ENCODE peak calls at places on chromosome 1, in ten cellular contexts. F, R, C, Q, L, J, M, K, A and G are unnamed samples.

GRCh38 chr1:231420959-231421615 is 1.0 kb downstream of the EGLN1 start:
- DNase-seq in F (peak), R (no peak), C (peak), Q (peak), L (no peak), J (peak), M (peak), K (peak), A (peak), G (peak)

GRCh38 chr1:5250336-5250735 is 595.9 kb downstream of the AJAP1 start:
- DNase-seq in F (no peak), R (no peak), C (no peak), Q (no peak), L (no peak), J (no peak), M (no peak), K (no peak), A (no peak), G (no peak)

GRCh38 chr1:46719689-46720088 is 775 bp upstream of the EFCAB14 start:
- DNase-seq in F (no peak), R (no peak), C (no peak), Q (no peak), L (no peak), J (no peak), M (no peak), K (peak), A (no peak), G (peak)

GRCh38 chr1:92029241-92029922 is 403 bp upstream of the EPHX4 start:
- DNase-seq in F (no peak), R (no peak), C (no peak), Q (no peak), L (no peak), J (no peak), M (no peak), K (no peak), A (no peak), G (no peak)

GRCh38 chr1:79646885-79647284 is 640.4 kb upstream of the ADGRL4 start:
- DNase-seq in F (no peak), R (no peak), C (no peak), Q (no peak), L (no peak), J (no peak), M (no peak), K (no peak), A (no peak), G (no peak)

GRCh38 chr1:109937738-109938137 is 27.1 kb downstream of the CSF1 start:
- DNase-seq in F (no peak), R (no peak), C (no peak), Q (no peak), L (no peak), J (no peak), M (no peak), K (no peak), A (no peak), G (no peak)

GRCh38 chr1:113396102-113396501 is 5.8 kb downstream of the MAGI3 start:
- DNase-seq in F (no peak), R (no peak), C (no peak), Q (no peak), L (no peak), J (no peak), M (no peak), K (no peak), A (no peak), G (no peak)

GRCh38 chr1:47738560-47739182 is 258.5 kb downstream of the TRABD2B start:
- DNase-seq in F (no peak), R (peak), C (peak), Q (peak), L (no peak), J (no peak), M (no peak), K (peak), A (peak), G (peak)

GRCh38 chr1:155241069-155241679 is 14.1 kb downstream of the ENTREP3 start:
- DNase-seq in F (peak), R (peak), C (peak), Q (peak), L (peak), J (no peak), M (peak), K (peak), A (peak), G (peak)

GRCh38 chr1:206725053-206725963 is 40.6 kb downstream of the MAPKAPK2 start:
- DNase-seq in F (peak), R (peak), C (peak), Q (peak), L (no peak), J (no peak), M (peak), K (peak), A (peak), G (peak)

GRCh38 chr1:179012033-179012432 is 13.7 kb upstream of the FAM20B start:
- DNase-seq in F (no peak), R (no peak), C (no peak), Q (no peak), L (no peak), J (no peak), M (no peak), K (no peak), A (no peak), G (no peak)

GRCh38 chr1:162649606-162650005 is 17.3 kb downstream of the DDR2 start:
- DNase-seq in F (no peak), R (no peak), C (no peak), Q (peak), L (no peak), J (no peak), M (no peak), K (no peak), A (no peak), G (no peak)

GRCh38 chr1:210378721-210379120 is 50.0 kb downstream of the HHAT start:
- DNase-seq in F (no peak), R (no peak), C (peak), Q (no peak), L (no peak), J (no peak), M (no peak), K (no peak), A (no peak), G (no peak)

GRCh38 chr1:164638506-164639202 is 79.7 kb downstream of the PBX1 start:
- DNase-seq in F (no peak), R (no peak), C (no peak), Q (no peak), L (no peak), J (no peak), M (no peak), K (no peak), A (no peak), G (no peak)

GRCh38 chr1:188070848-188071247 is 1242.1 kb downstream of the PLA2G4A start:
- DNase-seq in F (no peak), R (no peak), C (no peak), Q (no peak), L (no peak), J (no peak), M (no peak), K (no peak), A (no peak), G (no peak)

GRCh38 chr1:81407463-81407862 is 393.3 kb upstream of the ADGRL2 start:
- DNase-seq in F (no peak), R (no peak), C (no peak), Q (no peak), L (no peak), J (no peak), M (no peak), K (no peak), A (no peak), G (no peak)

GRCh38 chr1:62508187-62508758 is 71.4 kb downstream of the USP1 start:
- DNase-seq in F (no peak), R (peak), C (peak), Q (peak), L (no peak), J (no peak), M (no peak), K (no peak), A (peak), G (peak)

GRCh38 chr1:214451591-214451990 is 99.8 kb downstream of the PTPN14 start:
- DNase-seq in F (no peak), R (no peak), C (no peak), Q (no peak), L (no peak), J (no peak), M (no peak), K (no peak), A (no peak), G (no peak)

GRCh38 chr1:174414205-174414604 is 33.6 kb upstream of the GPR52 start:
- DNase-seq in F (no peak), R (no peak), C (no peak), Q (no peak), L (no peak), J (no peak), M (no peak), K (no peak), A (no peak), G (no peak)

GRCh38 chr1:159076753-159077656 is at the start of gene AIM2:
- DNase-seq in F (peak), R (no peak), C (peak), Q (peak), L (no peak), J (peak), M (peak), K (no peak), A (no peak), G (peak)

GRCh38 chr1:58823481-58824010 is 39.7 kb upstream of the JUN start:
- DNase-seq in F (no peak), R (no peak), C (peak), Q (no peak), L (no peak), J (no peak), M (no peak), K (no peak), A (no peak), G (no peak)

GRCh38 chr1:53628286-53628955 is 110.5 kb downstream of the GLIS1 start:
- DNase-seq in F (no peak), R (no peak), C (no peak), Q (no peak), L (no peak), J (no peak), M (no peak), K (no peak), A (no peak), G (no peak)